ENCODE peak calls at places on chromosome 14, in five cellular contexts. N is testis, M is transverse colon, F is A549, C is stomach. Z is an unnamed sample.

GRCh38 chr14:99231181-99231849 is 40.7 kb downstream of the BCL11B start:
- DNase-seq in N (no peak), M (no peak), F (no peak), C (no peak), Z (no peak)

GRCh38 chr14:64060648-64061096 is 207.9 kb downstream of the SYNE2 start:
- DNase-seq in N (peak; percentile 49), M (peak; percentile 42), F (peak; percentile 23), C (no peak), Z (no peak)

GRCh38 chr14:51546603-51547258 is 105.0 kb upstream of the FRMD6 start:
- DNase-seq in N (no peak), M (no peak), F (no peak), C (no peak), Z (no peak)

GRCh38 chr14:30656190-30656632 is 34.1 kb downstream of the SCFD1 start:
- DNase-seq in N (peak; percentile 25), M (peak; percentile 25), F (peak; percentile 21), C (no peak), Z (peak; percentile 22)

GRCh38 chr14:96121660-96122395 is 82.7 kb downstream of the C14orf132 start:
- DNase-seq in N (no peak), M (no peak), F (no peak), C (no peak), Z (no peak)

GRCh38 chr14:64812412-64812811 is 67.3 kb downstream of the SPTB start:
- DNase-seq in N (no peak), M (peak; percentile 80), F (no peak), C (peak; percentile 74), Z (no peak)

GRCh38 chr14:96852823-96853422 is 55.7 kb downstream of the VRK1 start:
- DNase-seq in N (peak; percentile 23), M (no peak), F (peak; percentile 6), C (no peak), Z (no peak)

GRCh38 chr14:68282479-68283377 is 463.1 kb downstream of the RAD51B start:
- DNase-seq in N (no peak), M (no peak), F (no peak), C (no peak), Z (no peak)

GRCh38 chr14:102215522-102216250 is 76.0 kb downstream of the WDR20 start:
- DNase-seq in N (peak; percentile 37), M (no peak), F (no peak), C (no peak), Z (no peak)

GRCh38 chr14:64601571-64601970 is 51.8 kb downstream of the PPP1R36 start:
- DNase-seq in N (peak; percentile 33), M (no peak), F (no peak), C (no peak), Z (no peak)

GRCh38 chr14:44778562-44778961 is 183.2 kb downstream of the KLHL28 start:
- DNase-seq in N (no peak), M (no peak), F (no peak), C (no peak), Z (no peak)

DNA sequence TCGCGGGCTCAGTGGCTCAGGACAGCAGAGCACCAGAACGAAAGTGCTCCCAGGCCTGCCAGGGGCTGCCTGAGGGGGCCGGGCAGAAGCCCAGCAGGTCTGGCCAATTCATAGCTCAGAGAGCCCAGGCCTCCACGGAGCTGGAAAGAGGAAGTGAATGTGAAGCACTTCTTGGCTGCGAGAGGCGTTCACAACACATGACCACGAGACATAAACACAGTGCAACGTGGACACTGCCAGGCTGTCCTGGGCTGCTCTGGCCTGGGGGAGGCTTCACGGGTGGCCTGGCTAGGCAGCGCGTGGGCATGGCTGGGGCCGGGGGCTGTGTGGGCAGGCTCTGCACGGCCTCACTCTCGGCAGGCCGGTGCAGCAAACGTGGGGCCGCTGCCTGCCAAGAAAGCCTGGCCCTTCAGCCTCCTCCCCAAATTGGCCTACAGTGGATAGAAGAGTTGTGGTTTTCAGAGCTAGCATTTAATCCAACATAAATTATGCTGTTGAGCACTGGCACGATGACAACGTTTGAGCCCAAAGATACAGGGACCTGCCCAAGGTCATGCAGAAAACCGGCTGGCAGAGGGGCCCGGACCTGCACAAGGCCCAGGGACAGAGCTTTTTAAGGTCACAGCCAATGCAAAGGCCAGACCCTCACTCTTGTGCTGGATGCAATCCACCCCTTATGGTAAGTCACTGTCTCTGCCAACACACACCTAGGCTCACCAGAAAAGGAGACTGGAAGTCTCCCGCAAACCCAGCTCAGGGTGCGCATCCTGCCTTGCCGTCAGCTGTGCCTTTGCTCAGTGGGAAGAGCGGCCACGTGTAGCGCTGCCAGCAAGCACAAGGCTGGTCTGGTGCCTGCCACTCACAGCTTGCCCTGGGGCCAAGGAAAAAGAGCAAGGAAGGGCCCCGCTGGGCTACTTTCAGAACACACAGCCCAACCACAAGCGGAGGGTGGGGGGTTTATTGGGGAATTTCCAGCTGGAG is 8.6 kb downstream of the SLC25A29 start:
- DNase-seq in N (peak; percentile 90), M (peak; percentile 72), F (no peak), C (peak; percentile 76), Z (no peak)
- H3K4me3 ChIP-seq in N (no peak overlapping the region), M (no peak overlapping the region), F (no peak overlapping the region), C (peak overlapping the region; percentile 8), Z (no peak overlapping the region)

GRCh38 chr14:93970967-93971634 is 5.3 kb downstream of the ASB2 start:
- DNase-seq in N (no peak), M (peak; percentile 61), F (no peak), C (peak; percentile 50), Z (no peak)
- H3K27ac ChIP-seq in N (no peak overlapping the region), M (peak overlapping the region; percentile 88), F (no peak overlapping the region), C (peak overlapping the region; percentile 52), Z (no peak overlapping the region)

GRCh38 chr14:23344481-23344880 is 8.2 kb downstream of the SLC22A17 start:
- DNase-seq in N (no peak), M (no peak), F (no peak), C (no peak), Z (no peak)
- TF ChIP-seq CTCF in N (no peak), M (no peak), F (no peak), C (no peak), Z (no peak)

GRCh38 chr14:55128386-55129085 is 516 bp upstream of the LGALS3 start:
- DNase-seq in N (no peak), M (no peak), F (no peak), C (no peak), Z (no peak)
- H3K4me3 ChIP-seq in N (peak overlapping the region; percentile 85), M (peak overlapping the region; percentile 92), F (peak overlapping the region; percentile 69), C (peak overlapping the region; percentile 85), Z (no peak overlapping the region)

GRCh38 chr14:24331731-24332093 is 3.2 kb downstream of the ADCY4 start:
- DNase-seq in N (no peak), M (no peak), F (no peak), C (no peak), Z (no peak)

GRCh38 chr14:24329736-24330135 is 5.1 kb downstream of the ADCY4 start:
- DNase-seq in N (peak; percentile 46), M (peak; percentile 69), F (no peak), C (peak; percentile 62), Z (peak; percentile 78)

GRCh38 chr14:24334431-24335271 is at the start of gene ADCY4:
- DNase-seq in N (no peak), M (no peak), F (no peak), C (no peak), Z (no peak)

GRCh38 chr14:24330973-24331674 is 3.7 kb downstream of the ADCY4 start:
- DNase-seq in N (no peak), M (no peak), F (no peak), C (no peak), Z (no peak)

DNA sequence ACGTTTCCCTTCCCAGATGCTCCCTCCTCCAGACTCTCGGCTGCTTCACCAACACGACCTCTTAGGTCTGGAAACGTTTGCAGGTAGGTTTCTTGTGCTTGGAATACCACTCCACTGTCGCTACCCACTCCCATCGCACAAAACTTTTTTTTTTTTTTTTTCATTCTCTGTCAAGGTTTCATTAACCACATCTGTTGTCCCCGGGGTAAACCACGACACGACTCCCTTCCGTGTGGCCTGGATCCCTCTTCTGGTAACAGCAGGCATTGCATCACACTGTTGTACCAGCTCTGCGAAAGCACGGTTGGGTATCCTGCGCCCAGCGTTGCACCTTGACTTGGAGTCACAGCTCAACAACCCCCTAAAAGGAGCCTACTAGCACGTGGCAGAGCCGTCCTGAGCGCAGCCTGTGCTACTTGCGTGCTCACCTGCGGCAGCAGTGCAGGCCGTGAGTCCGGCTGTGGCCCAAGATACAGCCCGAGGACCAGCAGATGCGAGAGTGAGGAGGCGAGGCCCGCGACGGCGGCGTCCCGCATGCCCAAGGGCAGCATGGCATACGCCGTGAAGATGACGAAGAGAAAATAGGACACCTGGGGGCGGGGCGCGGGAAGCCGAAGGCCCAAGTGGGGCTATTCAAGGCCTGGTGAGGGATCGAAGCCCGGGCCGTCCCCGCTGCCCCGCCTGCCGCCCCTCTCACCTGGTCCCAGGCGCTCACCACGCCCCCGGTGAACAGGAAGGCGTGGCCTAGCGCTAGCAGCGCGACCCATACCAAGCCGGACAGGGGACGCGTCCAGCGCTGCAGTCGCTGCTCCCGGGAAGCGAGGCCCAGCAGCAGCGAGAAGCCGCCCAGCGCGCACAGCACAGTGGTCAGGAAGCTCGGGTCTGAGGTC is 2.5 kb downstream of the ADCY4 start:
- DNase-seq in N (peak; percentile 79), M (peak; percentile 87), F (peak; percentile 93), C (peak; percentile 82), Z (peak; percentile 90)
- H3K27ac ChIP-seq in N (no peak overlapping the region), M (peak overlapping the region; percentile 30), F (peak overlapping the region; percentile 45), C (peak overlapping the region; percentile 81), Z (no peak overlapping the region)

GRCh38 chr14:105531088-105531957 is 4.9 kb downstream of the TMEM121 start:
- DNase-seq in N (no peak), M (no peak), F (no peak), C (no peak), Z (no peak)

GRCh38 chr14:105533811-105534498 is 7.6 kb downstream of the TMEM121 start:
- DNase-seq in N (no peak), M (no peak), F (no peak), C (no peak), Z (no peak)

GRCh38 chr14:105533391-105533790 is 7.0 kb downstream of the TMEM121 start:
- DNase-seq in N (no peak), M (no peak), F (no peak), C (no peak), Z (no peak)

GRCh38 chr14:105532111-105532623 is 5.8 kb downstream of the TMEM121 start:
- DNase-seq in N (no peak), M (no peak), F (no peak), C (no peak), Z (no peak)

GRCh38 chr14:105532735-105533141 is 6.4 kb downstream of the TMEM121 start:
- DNase-seq in N (no peak), M (no peak), F (peak; percentile 72), C (no peak), Z (no peak)
- TF ChIP-seq CTCF in N (no peak), M (peak; percentile 9), F (peak; percentile 32), C (no peak), Z (no peak)

GRCh38 chr14:89139404-89140247 is 277.4 kb downstream of the FOXN3 start:
- DNase-seq in N (no peak), M (no peak), F (no peak), C (no peak), Z (no peak)
- H3K4me3 ChIP-seq in N (no peak overlapping the region), M (no peak overlapping the region), F (no peak overlapping the region), C (no peak overlapping the region), Z (no peak overlapping the region)